ENCODE peak calls at places on chromosomes 16 and 17, in four cellular contexts. T is Daoy, M is Caco-2, S is body of pancreas. N is an unnamed sample.

GRCh38 chr17:75872434-75873351 is 5.7 kb downstream of the TRIM47 start:
- DNase-seq in T (peak), M (peak), S (peak), N (peak)

GRCh38 chr17:37493249-37494027 is 3.7 kb downstream of the DUSP14 start:
- DNase-seq in T (peak), S (no peak), M (no peak), N (no peak)

GRCh38 chr16:87492241-87492635 is 586 bp downstream of the ZCCHC14 start:
- DNase-seq in M (no peak), S (no peak), T (no peak), N (no peak)

GRCh38 chr17:41308251-41308917 is 725 bp downstream of the KRTAP16-1 start:
- DNase-seq in M (no peak), S (no peak), T (no peak), N (peak)

GRCh38 chr17:63358956-63359355 is 87.2 kb downstream of the CYB561 start:
- DNase-seq in M (no peak), T (no peak), S (no peak), N (no peak)

GRCh38 chr17:45575126-45575885 is 84.8 kb upstream of the PLEKHM1 start:
- DNase-seq in S (no peak), M (no peak), T (no peak), N (no peak)

GRCh38 chr16:47849736-47850135 is 306.1 kb downstream of the ABCC12 start:
- DNase-seq in T (no peak), M (no peak), S (no peak), N (no peak)

GRCh38 chr17:48310748-48311213 is 119.2 kb downstream of the SKAP1 start:
- DNase-seq in M (peak), T (no peak), S (no peak), N (no peak)

GRCh38 chr16:3431779-3432219 is 11.5 kb downstream of the ZNF597 start:
- DNase-seq in S (peak), M (no peak), T (peak), N (peak)

GRCh38 chr17:39614545-39615157 is 6.9 kb upstream of the NEUROD2 start:
- DNase-seq in T (no peak), M (no peak), S (no peak), N (no peak)

GRCh38 chr17:7435676-7436555 is 681 bp downstream of the TMEM102 start:
- DNase-seq in T (peak), M (peak), S (peak), N (peak)

GRCh38 chr17:1830288-1830687 is 483 bp downstream of the RPA1 start:
- DNase-seq in M (peak), S (no peak), T (peak), N (no peak)

GRCh38 chr16:67731071-67731810 is 12.1 kb upstream of the GFOD2 start:
- DNase-seq in M (no peak), T (no peak), S (no peak), N (no peak)

GRCh38 chr16:1932050-1933028 is 10.7 kb downstream of the MSRB1 start:
- DNase-seq in M (peak), S (peak), T (no peak), N (no peak)

GRCh38 chr16:47055136-47055885 is 81.8 kb upstream of the DNAJA2 start:
- DNase-seq in S (no peak), M (no peak), T (no peak), N (no peak)

GRCh38 chr17:65449495-65449894 is 112.0 kb downstream of the AXIN2 start:
- DNase-seq in S (no peak), T (no peak), M (no peak), N (no peak)

GRCh38 chr16:23504076-23504452 is 6.2 kb downstream of the GGA2 start:
- DNase-seq in S (peak), M (no peak), T (peak), N (no peak)

GRCh38 chr16:50719401-50720337 is 22.2 kb upstream of the CYLD start:
- DNase-seq in S (peak), M (peak), T (no peak), N (peak)

GRCh38 chr16:63323055-63323454 is 1286.8 kb upstream of the CDH8 start:
- DNase-seq in T (no peak), M (no peak), S (no peak), N (no peak)

N was measured in mucosa of gallbladder.